ENCODE peak calls at places on chromosome 16, in five cellular contexts. One of them, this sample, is unnamed.

GRCh38 chr16:84451781-84452180 is 52.7 kb downstream of the MEAK7 start:
- DNase-seq in stimulated activated CD8-positive, alpha-beta memory T cell treated with anti-CD3 and anti-CD28 coated beads, Interleukin-7, amount 100 ng/mL, for 24 hours: no peak
- DNase-seq in NCI-H460: no peak
- DNase-seq in effector CD4-positive, alpha-beta T cell: no peak
- DNase-seq in left lung: no peak
- DNase-seq in this sample: no peak

GRCh38 chr16:4837733-4838501 is 9.2 kb downstream of the GLYR1 start:
- DNase-seq in effector CD4-positive, alpha-beta T cell: no peak
- DNase-seq in stimulated activated CD8-positive, alpha-beta memory T cell treated with anti-CD3 and anti-CD28 coated beads, Interleukin-7, amount 100 ng/mL, for 24 hours: no peak
- DNase-seq in left lung: no peak
- DNase-seq in NCI-H460: no peak
- DNase-seq in this sample: no peak

GRCh38 chr16:17171250-17172143 is 299.3 kb downstream of the XYLT1 start:
- DNase-seq in effector CD4-positive, alpha-beta T cell: no peak
- DNase-seq in left lung: no peak
- DNase-seq in stimulated activated CD8-positive, alpha-beta memory T cell treated with anti-CD3 and anti-CD28 coated beads, Interleukin-7, amount 100 ng/mL, for 24 hours: no peak
- DNase-seq in NCI-H460: no peak
- DNase-seq in this sample: no peak

GRCh38 chr16:1553976-1554825 is 20.7 kb downstream of the TMEM204 start:
- DNase-seq in stimulated activated CD8-positive, alpha-beta memory T cell treated with anti-CD3 and anti-CD28 coated beads, Interleukin-7, amount 100 ng/mL, for 24 hours: no peak
- DNase-seq in NCI-H460: no peak
- DNase-seq in effector CD4-positive, alpha-beta T cell: no peak
- DNase-seq in left lung: no peak
- DNase-seq in this sample: no peak

GRCh38 chr16:377419-377951 is 4.3 kb downstream of the PGAP6 start:
- DNase-seq in stimulated activated CD8-positive, alpha-beta memory T cell treated with anti-CD3 and anti-CD28 coated beads, Interleukin-7, amount 100 ng/mL, for 24 hours: no peak
- DNase-seq in NCI-H460: no peak
- DNase-seq in left lung: no peak
- DNase-seq in effector CD4-positive, alpha-beta T cell: no peak
- DNase-seq in this sample: no peak

GRCh38 chr16:83771306-83771942 is 36.4 kb upstream of the HSBP1 start:
- DNase-seq in NCI-H460: no peak
- DNase-seq in effector CD4-positive, alpha-beta T cell: no peak
- DNase-seq in left lung: no peak
- DNase-seq in stimulated activated CD8-positive, alpha-beta memory T cell treated with anti-CD3 and anti-CD28 coated beads, Interleukin-7, amount 100 ng/mL, for 24 hours: no peak
- DNase-seq in this sample: no peak

GRCh38 chr16:4273858-4274291 is 1.1 kb upstream of the TFAP4 start:
- DNase-seq in stimulated activated CD8-positive, alpha-beta memory T cell treated with anti-CD3 and anti-CD28 coated beads, Interleukin-7, amount 100 ng/mL, for 24 hours: no peak
- DNase-seq in NCI-H460: no peak
- DNase-seq in effector CD4-positive, alpha-beta T cell: peak; percentile 28
- DNase-seq in left lung: peak; percentile 65
- DNase-seq in this sample: peak; percentile 60

GRCh38 chr16:51508813-51509212 is 357.7 kb upstream of the SALL1 start:
- DNase-seq in NCI-H460: no peak
- DNase-seq in stimulated activated CD8-positive, alpha-beta memory T cell treated with anti-CD3 and anti-CD28 coated beads, Interleukin-7, amount 100 ng/mL, for 24 hours: no peak
- DNase-seq in left lung: no peak
- DNase-seq in effector CD4-positive, alpha-beta T cell: no peak
- DNase-seq in this sample: no peak

GRCh38 chr16:83040174-83040573 is 413.4 kb downstream of the CDH13 start:
- DNase-seq in effector CD4-positive, alpha-beta T cell: no peak
- DNase-seq in NCI-H460: no peak
- DNase-seq in left lung: no peak
- DNase-seq in stimulated activated CD8-positive, alpha-beta memory T cell treated with anti-CD3 and anti-CD28 coated beads, Interleukin-7, amount 100 ng/mL, for 24 hours: no peak
- DNase-seq in this sample: peak; percentile 8

GRCh38 chr16:86865866-86866675 is 287.7 kb downstream of the FOXL1 start:
- DNase-seq in left lung: no peak
- DNase-seq in effector CD4-positive, alpha-beta T cell: no peak
- DNase-seq in stimulated activated CD8-positive, alpha-beta memory T cell treated with anti-CD3 and anti-CD28 coated beads, Interleukin-7, amount 100 ng/mL, for 24 hours: no peak
- DNase-seq in NCI-H460: no peak
- DNase-seq in this sample: no peak

GRCh38 chr16:58269526-58269925 is 25.3 kb downstream of the PRSS54 start:
- DNase-seq in NCI-H460: no peak
- DNase-seq in left lung: no peak
- DNase-seq in stimulated activated CD8-positive, alpha-beta memory T cell treated with anti-CD3 and anti-CD28 coated beads, Interleukin-7, amount 100 ng/mL, for 24 hours: no peak
- DNase-seq in effector CD4-positive, alpha-beta T cell: no peak
- DNase-seq in this sample: no peak

GRCh38 chr16:31701734-31702133 is 171.9 kb upstream of the ZNF267 start:
- DNase-seq in effector CD4-positive, alpha-beta T cell: no peak
- DNase-seq in NCI-H460: no peak
- DNase-seq in stimulated activated CD8-positive, alpha-beta memory T cell treated with anti-CD3 and anti-CD28 coated beads, Interleukin-7, amount 100 ng/mL, for 24 hours: no peak
- DNase-seq in left lung: no peak
- DNase-seq in this sample: no peak

GRCh38 chr16:71626018-71626857 is at the start of gene MARVELD3:
- DNase-seq in stimulated activated CD8-positive, alpha-beta memory T cell treated with anti-CD3 and anti-CD28 coated beads, Interleukin-7, amount 100 ng/mL, for 24 hours: no peak
- DNase-seq in effector CD4-positive, alpha-beta T cell: no peak
- DNase-seq in left lung: peak; percentile 70
- DNase-seq in NCI-H460: no peak
- DNase-seq in this sample: no peak

GRCh38 chr16:22977294-22977697 is 163.3 kb downstream of the HS3ST2 start:
- DNase-seq in left lung: no peak
- DNase-seq in NCI-H460: peak; percentile 2
- DNase-seq in stimulated activated CD8-positive, alpha-beta memory T cell treated with anti-CD3 and anti-CD28 coated beads, Interleukin-7, amount 100 ng/mL, for 24 hours: no peak
- DNase-seq in effector CD4-positive, alpha-beta T cell: no peak
- DNase-seq in this sample: peak; percentile 4

GRCh38 chr16:22216191-22216831 is 10.2 kb downstream of the EEF2K start:
- DNase-seq in NCI-H460: no peak
- DNase-seq in effector CD4-positive, alpha-beta T cell: no peak
- DNase-seq in stimulated activated CD8-positive, alpha-beta memory T cell treated with anti-CD3 and anti-CD28 coated beads, Interleukin-7, amount 100 ng/mL, for 24 hours: no peak
- DNase-seq in left lung: no peak
- DNase-seq in this sample: no peak

GRCh38 chr16:50273382-50273690 is 7.0 kb downstream of the ADCY7 start:
- DNase-seq in left lung: peak; percentile 30
- DNase-seq in NCI-H460: no peak
- DNase-seq in effector CD4-positive, alpha-beta T cell: no peak
- DNase-seq in stimulated activated CD8-positive, alpha-beta memory T cell treated with anti-CD3 and anti-CD28 coated beads, Interleukin-7, amount 100 ng/mL, for 24 hours: no peak
- DNase-seq in this sample: no peak

GRCh38 chr16:58197314-58198012 is 443 bp downstream of the CSNK2A2 start:
- DNase-seq in NCI-H460: no peak
- DNase-seq in left lung: no peak
- DNase-seq in effector CD4-positive, alpha-beta T cell: no peak
- DNase-seq in stimulated activated CD8-positive, alpha-beta memory T cell treated with anti-CD3 and anti-CD28 coated beads, Interleukin-7, amount 100 ng/mL, for 24 hours: no peak
- DNase-seq in this sample: no peak

GRCh38 chr16:63312343-63312742 is 1276.1 kb upstream of the CDH8 start:
- DNase-seq in effector CD4-positive, alpha-beta T cell: no peak
- DNase-seq in stimulated activated CD8-positive, alpha-beta memory T cell treated with anti-CD3 and anti-CD28 coated beads, Interleukin-7, amount 100 ng/mL, for 24 hours: no peak
- DNase-seq in NCI-H460: no peak
- DNase-seq in left lung: no peak
- DNase-seq in this sample: no peak

GRCh38 chr16:21626659-21627277 is 25.6 kb downstream of the IGSF6 start:
- DNase-seq in NCI-H460: peak; percentile 94
- DNase-seq in stimulated activated CD8-positive, alpha-beta memory T cell treated with anti-CD3 and anti-CD28 coated beads, Interleukin-7, amount 100 ng/mL, for 24 hours: no peak
- DNase-seq in effector CD4-positive, alpha-beta T cell: no peak
- DNase-seq in left lung: no peak
- DNase-seq in this sample: no peak

GRCh38 chr16:4534151-4534790 is 4.3 kb downstream of the CDIP1 start:
- DNase-seq in stimulated activated CD8-positive, alpha-beta memory T cell treated with anti-CD3 and anti-CD28 coated beads, Interleukin-7, amount 100 ng/mL, for 24 hours: no peak
- DNase-seq in left lung: no peak
- DNase-seq in NCI-H460: no peak
- DNase-seq in effector CD4-positive, alpha-beta T cell: no peak
- DNase-seq in this sample: no peak

GRCh38 chr16:49563666-49564065 is 190.1 kb downstream of the C16orf78 start:
- DNase-seq in NCI-H460: no peak
- DNase-seq in stimulated activated CD8-positive, alpha-beta memory T cell treated with anti-CD3 and anti-CD28 coated beads, Interleukin-7, amount 100 ng/mL, for 24 hours: no peak
- DNase-seq in effector CD4-positive, alpha-beta T cell: no peak
- DNase-seq in left lung: no peak
- DNase-seq in this sample: no peak

GRCh38 chr16:54414671-54415070 is 128.1 kb upstream of the IRX3 start:
- DNase-seq in NCI-H460: no peak
- DNase-seq in left lung: no peak
- DNase-seq in effector CD4-positive, alpha-beta T cell: no peak
- DNase-seq in stimulated activated CD8-positive, alpha-beta memory T cell treated with anti-CD3 and anti-CD28 coated beads, Interleukin-7, amount 100 ng/mL, for 24 hours: no peak
- DNase-seq in this sample: no peak

GRCh38 chr16:28935924-28936783 is 4.4 kb downstream of the CD19 start:
- DNase-seq in left lung: peak; percentile 89
- DNase-seq in effector CD4-positive, alpha-beta T cell: peak; percentile 73
- DNase-seq in NCI-H460: peak; percentile 71
- DNase-seq in stimulated activated CD8-positive, alpha-beta memory T cell treated with anti-CD3 and anti-CD28 coated beads, Interleukin-7, amount 100 ng/mL, for 24 hours: peak; percentile 73
- DNase-seq in this sample: peak; percentile 45

GRCh38 chr16:16175296-16175695 is 48.0 kb downstream of the ABCC6 start:
- DNase-seq in NCI-H460: no peak
- DNase-seq in effector CD4-positive, alpha-beta T cell: no peak
- DNase-seq in left lung: no peak
- DNase-seq in stimulated activated CD8-positive, alpha-beta memory T cell treated with anti-CD3 and anti-CD28 coated beads, Interleukin-7, amount 100 ng/mL, for 24 hours: no peak
- DNase-seq in this sample: no peak

GRCh38 chr16:56515665-56516064 is 4.2 kb downstream of the BBS2 start:
- DNase-seq in effector CD4-positive, alpha-beta T cell: no peak
- DNase-seq in stimulated activated CD8-positive, alpha-beta memory T cell treated with anti-CD3 and anti-CD28 coated beads, Interleukin-7, amount 100 ng/mL, for 24 hours: no peak
- DNase-seq in left lung: no peak
- DNase-seq in NCI-H460: no peak
- DNase-seq in this sample: no peak

GRCh38 chr16:17470002-17470870 is 524 bp downstream of the XYLT1 start:
- DNase-seq in effector CD4-positive, alpha-beta T cell: peak; percentile 14
- DNase-seq in NCI-H460: no peak
- DNase-seq in stimulated activated CD8-positive, alpha-beta memory T cell treated with anti-CD3 and anti-CD28 coated beads, Interleukin-7, amount 100 ng/mL, for 24 hours: no peak
- DNase-seq in left lung: no peak
- DNase-seq in this sample: no peak

GRCh38 chr16:73949574-73950348 is 346.9 kb upstream of the PSMD7 start:
- DNase-seq in left lung: no peak
- DNase-seq in NCI-H460: peak; percentile 70
- DNase-seq in stimulated activated CD8-positive, alpha-beta memory T cell treated with anti-CD3 and anti-CD28 coated beads, Interleukin-7, amount 100 ng/mL, for 24 hours: no peak
- DNase-seq in effector CD4-positive, alpha-beta T cell: no peak
- DNase-seq in this sample: no peak

GRCh38 chr16:71250461-71251232 is 20.1 kb upstream of the HYDIN start:
- DNase-seq in effector CD4-positive, alpha-beta T cell: no peak
- DNase-seq in NCI-H460: no peak
- DNase-seq in left lung: no peak
- DNase-seq in stimulated activated CD8-positive, alpha-beta memory T cell treated with anti-CD3 and anti-CD28 coated beads, Interleukin-7, amount 100 ng/mL, for 24 hours: no peak
- DNase-seq in this sample: no peak

GRCh38 chr16:57268804-57269800 is 15.4 kb downstream of the PLLP start:
- DNase-seq in stimulated activated CD8-positive, alpha-beta memory T cell treated with anti-CD3 and anti-CD28 coated beads, Interleukin-7, amount 100 ng/mL, for 24 hours: no peak
- DNase-seq in effector CD4-positive, alpha-beta T cell: no peak
- DNase-seq in NCI-H460: no peak
- DNase-seq in left lung: peak; percentile 70
- DNase-seq in this sample: no peak

GRCh38 chr16:14104066-14104465 is 32.9 kb downstream of the MRTFB start:
- DNase-seq in NCI-H460: no peak
- DNase-seq in effector CD4-positive, alpha-beta T cell: no peak
- DNase-seq in left lung: no peak
- DNase-seq in stimulated activated CD8-positive, alpha-beta memory T cell treated with anti-CD3 and anti-CD28 coated beads, Interleukin-7, amount 100 ng/mL, for 24 hours: no peak
- DNase-seq in this sample: no peak

GRCh38 chr16:84498859-84499620 is 5.4 kb downstream of the MEAK7 start:
- DNase-seq in stimulated activated CD8-positive, alpha-beta memory T cell treated with anti-CD3 and anti-CD28 coated beads, Interleukin-7, amount 100 ng/mL, for 24 hours: no peak
- DNase-seq in effector CD4-positive, alpha-beta T cell: no peak
- DNase-seq in left lung: no peak
- DNase-seq in NCI-H460: no peak
- DNase-seq in this sample: no peak

GRCh38 chr16:57044931-57045693 is 47.3 kb upstream of the CPNE2 start:
- DNase-seq in NCI-H460: no peak
- DNase-seq in left lung: no peak
- DNase-seq in effector CD4-positive, alpha-beta T cell: no peak
- DNase-seq in stimulated activated CD8-positive, alpha-beta memory T cell treated with anti-CD3 and anti-CD28 coated beads, Interleukin-7, amount 100 ng/mL, for 24 hours: no peak
- DNase-seq in this sample: no peak

GRCh38 chr16:68698091-68698490 is 39.0 kb upstream of the CDH1 start:
- DNase-seq in NCI-H460: no peak
- DNase-seq in effector CD4-positive, alpha-beta T cell: no peak
- DNase-seq in left lung: no peak
- DNase-seq in stimulated activated CD8-positive, alpha-beta memory T cell treated with anti-CD3 and anti-CD28 coated beads, Interleukin-7, amount 100 ng/mL, for 24 hours: no peak
- DNase-seq in this sample: no peak

GRCh38 chr16:86508028-86508946 is 2.0 kb upstream of the FOXF1 start:
- DNase-seq in NCI-H460: no peak
- DNase-seq in stimulated activated CD8-positive, alpha-beta memory T cell treated with anti-CD3 and anti-CD28 coated beads, Interleukin-7, amount 100 ng/mL, for 24 hours: no peak
- DNase-seq in effector CD4-positive, alpha-beta T cell: no peak
- DNase-seq in left lung: no peak
- DNase-seq in this sample: no peak

GRCh38 chr16:80973991-80974390 is 32.7 kb downstream of the CMC2 start:
- DNase-seq in NCI-H460: no peak
- DNase-seq in left lung: no peak
- DNase-seq in effector CD4-positive, alpha-beta T cell: no peak
- DNase-seq in stimulated activated CD8-positive, alpha-beta memory T cell treated with anti-CD3 and anti-CD28 coated beads, Interleukin-7, amount 100 ng/mL, for 24 hours: no peak
- DNase-seq in this sample: no peak

GRCh38 chr16:19824216-19824615 is 60.4 kb downstream of the GPRC5B start:
- DNase-seq in NCI-H460: no peak
- DNase-seq in stimulated activated CD8-positive, alpha-beta memory T cell treated with anti-CD3 and anti-CD28 coated beads, Interleukin-7, amount 100 ng/mL, for 24 hours: no peak
- DNase-seq in effector CD4-positive, alpha-beta T cell: no peak
- DNase-seq in left lung: no peak
- DNase-seq in this sample: no peak

GRCh38 chr16:8866118-8866883 is 2.5 kb downstream of the CARHSP1 start:
- DNase-seq in NCI-H460: no peak
- DNase-seq in effector CD4-positive, alpha-beta T cell: no peak
- DNase-seq in left lung: no peak
- DNase-seq in stimulated activated CD8-positive, alpha-beta memory T cell treated with anti-CD3 and anti-CD28 coated beads, Interleukin-7, amount 100 ng/mL, for 24 hours: no peak
- DNase-seq in this sample: no peak